ENCODE peak calls at places on chromosome 10, in ten cellular contexts. One of them, this sample, is unnamed. For H3K27me3, the result is how much of the 10 kb centered on the place peaks cover.

GRCh38 chr10:8050561-8051108 is 3.9 kb upstream of the GATA3 start:
- DNase-seq in CD8-positive, alpha-beta T cell: no peak
- DNase-seq in right lobe of liver: peak
- DNase-seq in left ventricle myocardium inferior: no peak
- DNase-seq in colonic mucosa: no peak
- DNase-seq in Karpas-422: no peak
- DNase-seq in cardiac muscle cell: no peak
- DNase-seq in A673: peak
- DNase-seq in H7: peak
- DNase-seq in AG04450: no peak
- DNase-seq in this sample: no peak

GRCh38 chr10:45034301-45034700 is 33.6 kb downstream of the ZNF22 start:
- DNase-seq in cardiac muscle cell: peak
- DNase-seq in CD8-positive, alpha-beta T cell: no peak
- DNase-seq in H7: no peak
- DNase-seq in Karpas-422: no peak
- DNase-seq in left ventricle myocardium inferior: no peak
- DNase-seq in right lobe of liver: no peak
- DNase-seq in A673: no peak
- DNase-seq in AG04450: no peak
- DNase-seq in colonic mucosa: no peak
- DNase-seq in this sample: no peak

GRCh38 chr10:22625511-22626288 is 88.7 kb downstream of the PIP4K2A start:
- DNase-seq in CD8-positive, alpha-beta T cell: no peak
- DNase-seq in cardiac muscle cell: no peak
- DNase-seq in A673: no peak
- DNase-seq in Karpas-422: no peak
- DNase-seq in right lobe of liver: no peak
- DNase-seq in colonic mucosa: no peak
- DNase-seq in H7: no peak
- DNase-seq in AG04450: no peak
- DNase-seq in left ventricle myocardium inferior: no peak
- DNase-seq in this sample: no peak

GRCh38 chr10:91335147-91335546 is 75.0 kb upstream of the HECTD2 start:
- DNase-seq in CD8-positive, alpha-beta T cell: no peak
- DNase-seq in A673: no peak
- DNase-seq in colonic mucosa: no peak
- DNase-seq in cardiac muscle cell: no peak
- DNase-seq in right lobe of liver: no peak
- DNase-seq in H7: peak
- DNase-seq in left ventricle myocardium inferior: no peak
- DNase-seq in Karpas-422: no peak
- DNase-seq in AG04450: no peak
- DNase-seq in this sample: no peak

GRCh38 chr10:23293145-23293724 is 51.4 kb downstream of the C10orf67 start:
- DNase-seq in colonic mucosa: peak
- DNase-seq in Karpas-422: peak
- DNase-seq in left ventricle myocardium inferior: no peak
- DNase-seq in H7: peak
- DNase-seq in AG04450: no peak
- DNase-seq in A673: peak
- DNase-seq in cardiac muscle cell: peak
- DNase-seq in right lobe of liver: no peak
- DNase-seq in CD8-positive, alpha-beta T cell: no peak
- DNase-seq in this sample: no peak

GRCh38 chr10:1629326-1630036 is 107.8 kb downstream of the ADARB2 start:
- DNase-seq in AG04450: no peak
- DNase-seq in A673: no peak
- DNase-seq in Karpas-422: no peak
- DNase-seq in CD8-positive, alpha-beta T cell: no peak
- DNase-seq in right lobe of liver: no peak
- DNase-seq in cardiac muscle cell: peak
- DNase-seq in H7: peak
- DNase-seq in colonic mucosa: no peak
- DNase-seq in left ventricle myocardium inferior: no peak
- DNase-seq in this sample: peak

GRCh38 chr10:73744690-73744994 is 470 bp downstream of the SEC24C start:
- DNase-seq in H7: peak
- DNase-seq in AG04450: no peak
- DNase-seq in left ventricle myocardium inferior: no peak
- DNase-seq in cardiac muscle cell: peak
- DNase-seq in CD8-positive, alpha-beta T cell: peak
- DNase-seq in Karpas-422: peak
- DNase-seq in A673: peak
- DNase-seq in right lobe of liver: peak
- DNase-seq in colonic mucosa: peak
- DNase-seq in this sample: no peak

GRCh38 chr10:55631071-55631654 is 729.9 kb downstream of the ZWINT start:
- DNase-seq in A673: peak
- DNase-seq in left ventricle myocardium inferior: peak
- DNase-seq in colonic mucosa: peak
- DNase-seq in H7: peak
- DNase-seq in cardiac muscle cell: peak
- DNase-seq in right lobe of liver: peak
- DNase-seq in Karpas-422: no peak
- DNase-seq in CD8-positive, alpha-beta T cell: no peak
- DNase-seq in AG04450: no peak
- DNase-seq in this sample: no peak

GRCh38 chr10:92972066-92972870 is 88.3 kb upstream of the CYP26C1 start:
- DNase-seq in A673: peak
- DNase-seq in left ventricle myocardium inferior: no peak
- DNase-seq in CD8-positive, alpha-beta T cell: no peak
- DNase-seq in H7: no peak
- DNase-seq in AG04450: no peak
- DNase-seq in colonic mucosa: peak
- DNase-seq in Karpas-422: no peak
- DNase-seq in cardiac muscle cell: no peak
- DNase-seq in right lobe of liver: no peak
- DNase-seq in this sample: no peak

DNA sequence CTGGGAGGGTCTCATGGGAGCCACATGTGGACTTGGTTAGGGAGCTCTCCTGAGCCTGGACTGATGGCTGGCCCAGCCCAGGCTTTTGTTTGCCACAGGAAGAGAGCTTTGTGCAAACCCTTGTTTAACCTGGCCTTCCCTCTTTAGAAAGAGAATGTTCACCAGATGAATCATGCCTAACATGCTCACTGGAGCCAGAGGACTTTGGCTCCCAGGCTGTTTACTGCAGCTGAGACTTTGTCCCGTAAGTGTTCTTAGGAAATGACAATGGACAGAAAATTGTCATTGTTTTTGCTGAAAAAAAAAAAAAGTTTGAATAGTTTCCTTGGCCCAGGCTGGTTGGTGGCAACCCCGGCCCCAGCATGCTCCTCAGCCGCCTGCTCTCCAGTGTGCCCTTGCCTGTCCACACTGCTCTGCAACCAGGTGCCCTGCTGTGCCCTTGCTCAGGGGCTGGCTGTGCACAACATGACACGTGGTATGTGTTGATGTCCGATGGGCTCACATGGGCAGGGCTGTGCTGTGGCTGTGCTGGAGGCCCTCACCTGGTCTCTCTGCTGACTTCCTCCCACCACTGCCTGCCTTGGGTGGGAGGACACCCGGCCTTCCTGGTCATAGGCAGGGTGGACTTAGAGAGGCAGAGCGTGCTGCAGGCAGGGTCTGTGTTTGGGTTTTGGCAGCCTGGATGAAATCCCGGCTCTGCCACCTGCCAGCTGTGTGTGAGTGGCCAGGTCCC is 215.3 kb upstream of the ZNF32 start:
- DNase-seq in right lobe of liver: peak
- DNase-seq in A673: no peak
- DNase-seq in AG04450: peak
- DNase-seq in H7: no peak
- DNase-seq in left ventricle myocardium inferior: peak
- DNase-seq in CD8-positive, alpha-beta T cell: no peak
- DNase-seq in Karpas-422: no peak
- DNase-seq in colonic mucosa: peak
- DNase-seq in cardiac muscle cell: no peak
- DNase-seq in this sample: peak
- H3K4me3 ChIP-seq in right lobe of liver: no peak
- H3K4me3 ChIP-seq in A673: no peak
- H3K4me3 ChIP-seq in AG04450: no peak
- H3K4me3 ChIP-seq in H7: no peak
- H3K4me3 ChIP-seq in left ventricle myocardium inferior: no peak
- H3K4me3 ChIP-seq in CD8-positive, alpha-beta T cell: no peak
- H3K4me3 ChIP-seq in Karpas-422: no peak
- H3K4me3 ChIP-seq in colonic mucosa: no peak
- H3K4me3 ChIP-seq in cardiac muscle cell: no peak
- H3K4me3 ChIP-seq in this sample: no peak

GRCh38 chr10:103637855-103638561 is 144.5 kb downstream of the NEURL1 start:
- DNase-seq in CD8-positive, alpha-beta T cell: no peak
- DNase-seq in A673: no peak
- DNase-seq in AG04450: peak
- DNase-seq in colonic mucosa: no peak
- DNase-seq in Karpas-422: no peak
- DNase-seq in cardiac muscle cell: no peak
- DNase-seq in right lobe of liver: no peak
- DNase-seq in left ventricle myocardium inferior: peak
- DNase-seq in H7: peak
- DNase-seq in this sample: no peak

GRCh38 chr10:103636996-103637395 is 143.5 kb downstream of the NEURL1 start:
- DNase-seq in left ventricle myocardium inferior: no peak
- DNase-seq in H7: no peak
- DNase-seq in Karpas-422: no peak
- DNase-seq in CD8-positive, alpha-beta T cell: no peak
- DNase-seq in A673: no peak
- DNase-seq in right lobe of liver: no peak
- DNase-seq in colonic mucosa: no peak
- DNase-seq in AG04450: no peak
- DNase-seq in cardiac muscle cell: no peak
- DNase-seq in this sample: no peak

GRCh38 chr10:103640436-103641181 is 147.1 kb downstream of the NEURL1 start:
- DNase-seq in CD8-positive, alpha-beta T cell: no peak
- DNase-seq in right lobe of liver: no peak
- DNase-seq in cardiac muscle cell: no peak
- DNase-seq in AG04450: no peak
- DNase-seq in H7: no peak
- DNase-seq in colonic mucosa: no peak
- DNase-seq in A673: no peak
- DNase-seq in Karpas-422: no peak
- DNase-seq in left ventricle myocardium inferior: no peak
- DNase-seq in this sample: no peak

GRCh38 chr10:103641326-103641725 is 147.8 kb downstream of the NEURL1 start:
- DNase-seq in right lobe of liver: no peak
- DNase-seq in colonic mucosa: no peak
- DNase-seq in A673: no peak
- DNase-seq in CD8-positive, alpha-beta T cell: no peak
- DNase-seq in Karpas-422: no peak
- DNase-seq in AG04450: no peak
- DNase-seq in cardiac muscle cell: no peak
- DNase-seq in H7: no peak
- DNase-seq in left ventricle myocardium inferior: no peak
- DNase-seq in this sample: no peak

DNA sequence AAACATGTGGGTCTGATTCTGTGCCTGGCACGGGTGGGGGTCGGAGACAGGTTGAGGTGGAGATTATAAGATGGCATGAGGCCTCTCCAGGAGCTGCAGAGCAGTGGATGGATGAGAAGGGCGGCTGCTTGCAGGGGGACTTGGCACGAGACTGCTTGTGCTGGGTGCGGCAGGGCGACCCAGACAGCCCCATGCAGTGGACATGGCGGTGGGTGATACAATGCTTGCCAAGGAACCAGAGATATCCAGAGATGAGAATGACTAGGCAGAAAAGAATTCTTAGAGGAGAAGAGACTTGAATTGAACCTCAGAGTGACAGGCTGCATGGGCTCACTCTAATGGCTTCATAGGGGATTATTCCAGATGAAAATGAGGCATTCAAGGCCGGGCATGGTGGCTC is 145.4 kb downstream of the NEURL1 start:
- DNase-seq in left ventricle myocardium inferior: no peak
- DNase-seq in CD8-positive, alpha-beta T cell: no peak
- DNase-seq in AG04450: no peak
- DNase-seq in H7: no peak
- DNase-seq in cardiac muscle cell: no peak
- DNase-seq in A673: no peak
- DNase-seq in right lobe of liver: no peak
- DNase-seq in Karpas-422: no peak
- DNase-seq in colonic mucosa: no peak
- DNase-seq in this sample: no peak
- H3K27me3 ChIP-seq in left ventricle myocardium inferior: under half
- H3K27me3 ChIP-seq in CD8-positive, alpha-beta T cell: under half
- H3K27me3 ChIP-seq in AG04450: under half
- H3K27me3 ChIP-seq in H7: under half
- H3K27me3 ChIP-seq in cardiac muscle cell: under half
- H3K27me3 ChIP-seq in A673: under half
- H3K27me3 ChIP-seq in right lobe of liver: under half
- H3K27me3 ChIP-seq in Karpas-422: under half
- H3K27me3 ChIP-seq in colonic mucosa: under half
- H3K27me3 ChIP-seq in this sample: under half

GRCh38 chr10:88949912-88950664 is 2.5 kb downstream of the ACTA2 start:
- DNase-seq in left ventricle myocardium inferior: no peak
- DNase-seq in A673: peak
- DNase-seq in AG04450: no peak
- DNase-seq in cardiac muscle cell: no peak
- DNase-seq in Karpas-422: no peak
- DNase-seq in right lobe of liver: no peak
- DNase-seq in CD8-positive, alpha-beta T cell: no peak
- DNase-seq in colonic mucosa: no peak
- DNase-seq in H7: no peak
- DNase-seq in this sample: no peak
- H3K4me3 ChIP-seq in left ventricle myocardium inferior: peak
- H3K4me3 ChIP-seq in A673: no peak
- H3K4me3 ChIP-seq in AG04450: peak
- H3K4me3 ChIP-seq in cardiac muscle cell: peak
- H3K4me3 ChIP-seq in Karpas-422: no peak
- H3K4me3 ChIP-seq in right lobe of liver: peak
- H3K4me3 ChIP-seq in CD8-positive, alpha-beta T cell: no peak
- H3K4me3 ChIP-seq in colonic mucosa: peak
- H3K4me3 ChIP-seq in H7: no peak
- H3K4me3 ChIP-seq in this sample: peak

GRCh38 chr10:49404321-49404878 is 8.5 kb upstream of the DRGX start:
- DNase-seq in colonic mucosa: no peak
- DNase-seq in CD8-positive, alpha-beta T cell: no peak
- DNase-seq in H7: no peak
- DNase-seq in A673: no peak
- DNase-seq in cardiac muscle cell: no peak
- DNase-seq in right lobe of liver: no peak
- DNase-seq in Karpas-422: no peak
- DNase-seq in AG04450: no peak
- DNase-seq in left ventricle myocardium inferior: no peak
- DNase-seq in this sample: no peak

GRCh38 chr10:49410365-49411074 is 14.6 kb upstream of the DRGX start:
- DNase-seq in right lobe of liver: no peak
- DNase-seq in AG04450: no peak
- DNase-seq in H7: no peak
- DNase-seq in left ventricle myocardium inferior: peak
- DNase-seq in cardiac muscle cell: no peak
- DNase-seq in A673: no peak
- DNase-seq in Karpas-422: no peak
- DNase-seq in CD8-positive, alpha-beta T cell: no peak
- DNase-seq in colonic mucosa: no peak
- DNase-seq in this sample: no peak

GRCh38 chr10:49408437-49409306 is 12.8 kb upstream of the DRGX start:
- DNase-seq in CD8-positive, alpha-beta T cell: no peak
- DNase-seq in H7: peak
- DNase-seq in right lobe of liver: no peak
- DNase-seq in colonic mucosa: no peak
- DNase-seq in AG04450: no peak
- DNase-seq in left ventricle myocardium inferior: no peak
- DNase-seq in Karpas-422: peak
- DNase-seq in cardiac muscle cell: peak
- DNase-seq in A673: peak
- DNase-seq in this sample: no peak

GRCh38 chr10:49409755-49410154 is 13.9 kb upstream of the DRGX start:
- DNase-seq in colonic mucosa: no peak
- DNase-seq in H7: no peak
- DNase-seq in right lobe of liver: no peak
- DNase-seq in CD8-positive, alpha-beta T cell: no peak
- DNase-seq in AG04450: no peak
- DNase-seq in Karpas-422: no peak
- DNase-seq in cardiac muscle cell: no peak
- DNase-seq in A673: no peak
- DNase-seq in left ventricle myocardium inferior: no peak
- DNase-seq in this sample: no peak

GRCh38 chr10:49407552-49408137 is 11.8 kb upstream of the DRGX start:
- DNase-seq in CD8-positive, alpha-beta T cell: peak
- DNase-seq in Karpas-422: peak
- DNase-seq in right lobe of liver: peak
- DNase-seq in cardiac muscle cell: peak
- DNase-seq in left ventricle myocardium inferior: peak
- DNase-seq in H7: peak
- DNase-seq in A673: peak
- DNase-seq in AG04450: peak
- DNase-seq in colonic mucosa: peak
- DNase-seq in this sample: no peak
- H3K27me3 ChIP-seq in CD8-positive, alpha-beta T cell: under half
- H3K27me3 ChIP-seq in Karpas-422: under half
- H3K27me3 ChIP-seq in right lobe of liver: under half
- H3K27me3 ChIP-seq in cardiac muscle cell: half or more
- H3K27me3 ChIP-seq in left ventricle myocardium inferior: under half
- H3K27me3 ChIP-seq in H7: under half
- H3K27me3 ChIP-seq in A673: half or more
- H3K27me3 ChIP-seq in AG04450: under half
- H3K27me3 ChIP-seq in colonic mucosa: under half
- H3K27me3 ChIP-seq in this sample: under half

This sample was measured in vagina.